ENCODE peak calls at places on chromosome 20, in seven cellular contexts. R is SK-N-SH, X is hepatocyte, J is HCT116, D is OCI-LY7, F is GM23338, P is neural progenitor cell. O is an unnamed sample. For H3K4me1, the result is how much of the 10 kb centered on the place peaks cover.

GRCh38 chr20:36644713-36645109 is 1.3 kb downstream of the SLA2 start:
- DNase-seq in R (no peak), X (no peak), J (no peak), D (no peak), F (no peak), P (no peak), O (no peak)

GRCh38 chr20:62203378-62204030 is 16.6 kb downstream of the HRH3 start:
- DNase-seq in R (no peak), X (no peak), J (no peak), D (no peak), F (no peak), P (no peak), O (peak)

GRCh38 chr20:54466112-54466511 is 9.3 kb upstream of the DOK5 start:
- DNase-seq in R (no peak), X (no peak), J (no peak), D (no peak), F (no peak), P (no peak), O (no peak)

GRCh38 chr20:39176457-39176856 is 214.3 kb downstream of the DHX35 start:
- DNase-seq in R (no peak), X (no peak), J (no peak), D (no peak), F (no peak), P (no peak), O (no peak)

GRCh38 chr20:58896820-58897219 is 44.3 kb downstream of the GNAS start:
- DNase-seq in R (no peak), X (no peak), J (no peak), D (no peak), F (no peak), P (no peak), O (no peak)

GRCh38 chr20:35726759-35727711 is 15.0 kb downstream of the RBM39 start:
- DNase-seq in R (no peak), X (no peak), J (no peak), D (no peak), F (no peak), P (no peak), O (no peak)

GRCh38 chr20:21513181-21513663 is 642 bp downstream of the NKX2-2 start:
- DNase-seq in R (peak), X (no peak), J (no peak), D (no peak), F (peak), P (peak), O (no peak)

GRCh38 chr20:21640556-21640955 is 64.9 kb upstream of the PAX1 start:
- DNase-seq in R (no peak), X (peak), J (peak), D (peak), F (peak), P (peak), O (peak)

GRCh38 chr20:58131581-58132142 is 96.8 kb downstream of the ANKRD60 start:
- DNase-seq in R (no peak), X (no peak), J (peak), D (no peak), F (no peak), P (no peak), O (peak)

GRCh38 chr20:41213150-41213820 is 75.9 kb downstream of the PLCG1 start:
- DNase-seq in R (peak), X (no peak), J (no peak), D (no peak), F (no peak), P (no peak), O (peak)

GRCh38 chr20:8082999-8083398 is 49.1 kb upstream of the PLCB1 start:
- DNase-seq in R (no peak), X (peak), J (no peak), D (no peak), F (no peak), P (no peak), O (no peak)

GRCh38 chr20:41072099-41072798 is 43.6 kb downstream of the TOP1 start:
- DNase-seq in R (no peak), X (peak), J (no peak), D (no peak), F (no peak), P (no peak), O (peak)

GRCh38 chr20:62348604-62349003 is 18.5 kb downstream of the LAMA5 start:
- DNase-seq in R (no peak), X (no peak), J (no peak), D (no peak), F (no peak), P (no peak), O (no peak)

GRCh38 chr20:38073307-38074010 is 39.9 kb downstream of the RPRD1B start:
- DNase-seq in R (peak), X (peak), J (peak), D (peak), F (peak), P (peak), O (peak)

GRCh38 chr20:62550087-62550565 is 74.3 kb upstream of the GATA5 start:
- DNase-seq in R (no peak), X (no peak), J (no peak), D (no peak), F (peak), P (peak), O (no peak)

GRCh38 chr20:48703511-48704219 is 124.1 kb downstream of the PREX1 start:
- DNase-seq in R (no peak), X (no peak), J (no peak), D (no peak), F (no peak), P (no peak), O (no peak)

GRCh38 chr20:24507182-24507853 is 37.9 kb downstream of the SYNDIG1 start:
- DNase-seq in R (no peak), X (peak), J (no peak), D (no peak), F (no peak), P (no peak), O (no peak)

GRCh38 chr20:33811763-33812672 is 870 bp downstream of the CHMP4B start:
- DNase-seq in R (peak), X (peak), J (no peak), D (peak), F (peak), P (peak), O (peak)

GRCh38 chr20:59673288-59673997 is 69.1 kb downstream of the PHACTR3 start:
- DNase-seq in R (no peak), X (no peak), J (no peak), D (no peak), F (no peak), P (no peak), O (no peak)

GRCh38 chr20:54726687-54727086 is 251.3 kb downstream of the DOK5 start:
- DNase-seq in R (no peak), X (no peak), J (no peak), D (no peak), F (no peak), P (no peak), O (no peak)

GRCh38 chr20:2840138-2840966 is at the start of the genes PCED1A and VPS16:
- DNase-seq in R (peak), X (peak), J (peak), D (peak), F (peak), P (peak), O (peak)

GRCh38 chr20:37071481-37071911 is 24.3 kb downstream of the RBL1 start:
- DNase-seq in R (no peak), X (no peak), J (no peak), D (no peak), F (no peak), P (no peak), O (peak)

GRCh38 chr20:537983-538382 is 5.6 kb downstream of the CSNK2A1 start:
- DNase-seq in R (no peak), X (no peak), J (no peak), D (no peak), F (no peak), P (no peak), O (no peak)

GRCh38 chr20:542777-543368 is 717 bp downstream of the CSNK2A1 start:
- DNase-seq in R (no peak), X (peak), J (no peak), D (peak), F (peak), P (peak), O (no peak)

GRCh38 chr20:539236-539635 is 4.4 kb downstream of the CSNK2A1 start:
- DNase-seq in R (no peak), X (no peak), J (no peak), D (no peak), F (peak), P (no peak), O (no peak)

GRCh38 chr20:540391-541201 is 3.0 kb downstream of the CSNK2A1 start:
- DNase-seq in R (no peak), X (no peak), J (no peak), D (no peak), F (peak), P (no peak), O (no peak)

DNA sequence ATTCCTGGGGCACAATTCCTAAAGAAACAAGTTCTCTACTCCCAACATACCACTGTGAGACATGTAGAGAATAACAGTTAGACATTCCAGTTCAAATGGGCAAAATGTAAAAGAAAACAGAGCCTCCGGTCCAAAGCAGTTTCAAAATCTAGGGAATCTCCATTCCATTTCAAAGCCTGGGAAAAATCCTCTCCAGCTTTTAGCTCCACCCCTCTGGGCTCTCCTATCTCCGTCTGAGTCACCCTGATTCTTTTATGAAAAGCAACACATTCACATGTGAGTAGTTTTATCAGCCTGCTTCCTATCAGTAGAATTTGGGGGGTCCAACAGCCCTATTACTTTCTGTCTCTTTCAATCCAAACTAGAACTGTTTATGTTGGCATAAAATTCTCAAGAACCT is 3.7 kb downstream of the CSNK2A1 start:
- DNase-seq in R (no peak), X (peak), J (no peak), D (no peak), F (peak), P (no peak), O (peak)
- H3K4me1 ChIP-seq in R (under half), X (under half), J (half or more), D (under half), F (half or more), P (under half), O (under half)

DNA sequence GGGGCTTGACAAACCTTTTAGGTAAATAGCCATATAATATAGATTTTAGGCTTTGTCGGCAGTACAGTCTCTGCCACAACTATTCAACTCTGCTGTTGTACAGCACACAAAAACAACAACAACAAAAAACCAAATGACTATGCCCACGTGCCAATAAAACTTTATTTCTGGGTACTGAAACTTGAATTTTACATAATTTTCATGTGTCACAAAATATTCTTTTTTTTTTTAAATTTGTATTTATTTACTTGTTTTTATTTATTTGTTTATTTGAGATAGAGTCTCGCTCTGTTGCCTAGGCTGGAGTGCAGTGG is 34.8 kb upstream of the B4GALT5 start:
- DNase-seq in R (no peak), X (no peak), J (no peak), D (no peak), F (no peak), P (no peak), O (no peak)
- H3K27ac ChIP-seq in R (peak), X (peak), J (no peak), D (no peak), F (no peak), P (no peak), O (no peak)

GRCh38 chr20:56359212-56360132 is 698 bp downstream of the FAM210B start:
- DNase-seq in R (peak), X (peak), J (no peak), D (no peak), F (peak), P (peak), O (peak)
- TF ChIP-seq EZH2phosphoT487 in R (no peak), X (no peak), J (no peak), D (no peak), F (no peak), P (no peak), O (no peak)

GRCh38 chr20:32473231-32474008 is 111.7 kb downstream of the NOL4L start:
- DNase-seq in R (peak), X (no peak), J (no peak), D (no peak), F (peak), P (peak), O (no peak)
- H3K4me1 ChIP-seq in R (half or more), X (half or more), J (under half), D (under half), F (half or more), P (under half), O (under half)